ENCODE peak calls at places on chromosomes 3 and 15, in four cellular contexts. One of them, this sample, is unnamed.

GRCh38 chr3:87503901-87504498 is 227.6 kb upstream of the POU1F1 start:
- DNase-seq in endothelial cell of umbilical vein: peak; percentile 85
- DNase-seq in AG09309: peak; percentile 46
- DNase-seq in brain microvascular endothelial cell: peak; percentile 74
- DNase-seq in this sample: peak; percentile 21

GRCh38 chr3:178231645-178232044 is 304.6 kb upstream of the KCNMB2 start:
- DNase-seq in AG09309: no peak
- DNase-seq in brain microvascular endothelial cell: no peak
- DNase-seq in endothelial cell of umbilical vein: no peak
- DNase-seq in this sample: no peak

GRCh38 chr3:142276780-142277179 is 51.4 kb upstream of the GK5 start:
- DNase-seq in brain microvascular endothelial cell: peak; percentile 32
- DNase-seq in endothelial cell of umbilical vein: no peak
- DNase-seq in AG09309: peak; percentile 63
- DNase-seq in this sample: no peak

GRCh38 chr3:49647741-49648140 is 26.4 kb upstream of the APEH start:
- DNase-seq in brain microvascular endothelial cell: no peak
- DNase-seq in endothelial cell of umbilical vein: no peak
- DNase-seq in AG09309: no peak
- DNase-seq in this sample: no peak

GRCh38 chr15:42178056-42178455 is 21.6 kb upstream of the PLA2G4F start:
- DNase-seq in brain microvascular endothelial cell: no peak
- DNase-seq in endothelial cell of umbilical vein: no peak
- DNase-seq in AG09309: no peak
- DNase-seq in this sample: no peak

GRCh38 chr3:65687741-65688140 is 351.0 kb downstream of the MAGI1 start:
- DNase-seq in endothelial cell of umbilical vein: no peak
- DNase-seq in brain microvascular endothelial cell: no peak
- DNase-seq in AG09309: no peak
- DNase-seq in this sample: no peak

GRCh38 chr15:39232512-39232911 is 348.4 kb upstream of the THBS1 start:
- DNase-seq in endothelial cell of umbilical vein: no peak
- DNase-seq in brain microvascular endothelial cell: peak; percentile 87
- DNase-seq in AG09309: peak; percentile 84
- DNase-seq in this sample: peak; percentile 72

GRCh38 chr15:86016750-86017149 is 62.9 kb upstream of the AGBL1 start:
- DNase-seq in brain microvascular endothelial cell: no peak
- DNase-seq in endothelial cell of umbilical vein: no peak
- DNase-seq in AG09309: no peak
- DNase-seq in this sample: no peak

GRCh38 chr3:33982269-33982798 is 183.9 kb downstream of the PDCD6IP start:
- DNase-seq in brain microvascular endothelial cell: no peak
- DNase-seq in AG09309: no peak
- DNase-seq in endothelial cell of umbilical vein: no peak
- DNase-seq in this sample: no peak

GRCh38 chr15:90994417-90995311 is at the start of gene PRC1:
- DNase-seq in brain microvascular endothelial cell: peak; percentile 97
- DNase-seq in endothelial cell of umbilical vein: peak; percentile 99
- DNase-seq in AG09309: peak; percentile 85
- DNase-seq in this sample: peak; percentile 83

GRCh38 chr3:149080011-149080698 is 6.2 kb downstream of the HLTF start:
- DNase-seq in endothelial cell of umbilical vein: peak; percentile 57
- DNase-seq in brain microvascular endothelial cell: peak; percentile 20
- DNase-seq in AG09309: no peak
- DNase-seq in this sample: no peak

GRCh38 chr3:124019291-124019690 is 27.4 kb upstream of the ROPN1 start:
- DNase-seq in endothelial cell of umbilical vein: no peak
- DNase-seq in brain microvascular endothelial cell: no peak
- DNase-seq in AG09309: no peak
- DNase-seq in this sample: no peak

GRCh38 chr3:158918008-158918407 is 116.2 kb downstream of the MFSD1 start:
- DNase-seq in brain microvascular endothelial cell: peak; percentile 82
- DNase-seq in endothelial cell of umbilical vein: peak; percentile 83
- DNase-seq in AG09309: peak; percentile 79
- DNase-seq in this sample: peak; percentile 85
- TF ChIP-seq CTCF in brain microvascular endothelial cell: peak; percentile 93
- TF ChIP-seq CTCF in endothelial cell of umbilical vein: peak; percentile 84
- TF ChIP-seq CTCF in AG09309: peak; percentile 85
- TF ChIP-seq CTCF in this sample: peak; percentile 84

GRCh38 chr15:34708422-34708821 is 46.4 kb downstream of the GJD2 start:
- DNase-seq in endothelial cell of umbilical vein: peak; percentile 69
- DNase-seq in AG09309: no peak
- DNase-seq in brain microvascular endothelial cell: peak; percentile 20
- DNase-seq in this sample: no peak
- TF ChIP-seq CTCF in endothelial cell of umbilical vein: peak; percentile 64
- TF ChIP-seq CTCF in AG09309: peak; percentile 91
- TF ChIP-seq CTCF in brain microvascular endothelial cell: peak; percentile 86
- TF ChIP-seq CTCF in this sample: peak; percentile 89

DNA sequence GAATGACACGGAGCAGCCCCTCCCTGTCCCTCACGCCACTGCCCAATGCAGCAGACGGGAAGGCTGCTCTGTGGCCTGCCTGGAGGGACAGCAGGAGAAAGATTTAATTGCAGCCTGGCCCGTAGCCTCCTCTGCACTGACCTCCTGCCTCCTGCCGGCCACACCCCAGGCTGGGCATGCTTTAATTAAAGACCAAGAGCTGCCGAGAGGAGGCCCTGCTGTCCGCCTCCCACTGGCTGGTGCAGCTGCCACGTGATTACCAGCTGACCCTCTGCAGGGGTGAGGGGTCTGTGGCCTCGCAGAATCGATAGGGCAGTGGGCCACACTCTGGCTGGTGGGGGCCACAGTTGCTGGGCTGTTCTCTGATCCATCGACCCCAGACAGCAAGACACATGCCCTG is 100.2 kb upstream of the PRR23E start:
- DNase-seq in endothelial cell of umbilical vein: no peak
- DNase-seq in AG09309: no peak
- DNase-seq in brain microvascular endothelial cell: no peak
- DNase-seq in this sample: no peak
- TF ChIP-seq CTCF in endothelial cell of umbilical vein: no peak
- TF ChIP-seq CTCF in AG09309: no peak
- TF ChIP-seq CTCF in brain microvascular endothelial cell: no peak
- TF ChIP-seq CTCF in this sample: no peak

GRCh38 chr3:42898896-42899675 is 6.9 kb upstream of the ZNF662 start:
- DNase-seq in AG09309: no peak
- DNase-seq in brain microvascular endothelial cell: no peak
- DNase-seq in endothelial cell of umbilical vein: no peak
- DNase-seq in this sample: no peak
- TF ChIP-seq CTCF in AG09309: peak; percentile 16
- TF ChIP-seq CTCF in brain microvascular endothelial cell: no peak
- TF ChIP-seq CTCF in endothelial cell of umbilical vein: no peak
- TF ChIP-seq CTCF in this sample: no peak

GRCh38 chr3:100260081-100260684 is 609 bp upstream of the TBC1D23 start:
- DNase-seq in endothelial cell of umbilical vein: no peak
- DNase-seq in AG09309: no peak
- DNase-seq in brain microvascular endothelial cell: no peak
- DNase-seq in this sample: no peak
- TF ChIP-seq CTCF in endothelial cell of umbilical vein: no peak
- TF ChIP-seq CTCF in AG09309: no peak
- TF ChIP-seq CTCF in brain microvascular endothelial cell: peak; percentile 21
- TF ChIP-seq CTCF in this sample: no peak

GRCh38 chr3:79264892-79265291 is 502.9 kb downstream of the ROBO1 start:
- DNase-seq in endothelial cell of umbilical vein: no peak
- DNase-seq in AG09309: no peak
- DNase-seq in brain microvascular endothelial cell: no peak
- DNase-seq in this sample: no peak
- TF ChIP-seq CTCF in endothelial cell of umbilical vein: no peak
- TF ChIP-seq CTCF in AG09309: no peak
- TF ChIP-seq CTCF in brain microvascular endothelial cell: peak; percentile 3
- TF ChIP-seq CTCF in this sample: no peak

DNA sequence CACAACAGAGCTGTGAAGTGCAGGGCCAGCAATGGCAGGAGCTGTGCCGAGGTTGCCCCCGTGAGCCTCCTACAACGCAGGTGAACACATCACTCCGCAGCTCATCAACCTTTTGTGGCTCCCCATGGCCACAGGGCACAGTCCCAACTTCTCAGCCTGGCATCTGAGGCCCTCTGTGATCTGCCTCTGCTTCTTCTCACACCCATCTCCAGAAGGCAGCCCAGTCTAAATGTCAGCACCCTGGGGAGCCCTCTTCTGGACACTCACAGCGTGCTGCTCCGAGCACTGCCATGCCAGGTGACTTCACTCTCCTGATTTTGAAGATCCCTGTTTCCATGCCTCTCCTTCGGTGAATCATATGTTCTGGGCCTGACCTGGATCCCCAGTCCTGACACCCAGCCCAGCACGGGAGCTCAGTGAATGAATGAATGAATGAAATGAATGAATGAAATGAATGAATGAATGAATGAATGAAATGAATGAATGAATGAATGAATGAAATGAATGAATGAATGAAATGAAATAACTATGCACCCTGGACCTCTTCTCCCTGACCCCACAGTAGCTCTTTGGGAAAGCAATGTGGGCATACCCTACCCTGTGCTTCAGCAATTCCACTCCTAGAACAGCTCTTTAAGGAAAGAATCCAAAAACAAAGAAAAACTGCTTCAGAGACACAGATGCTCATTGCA is 17.9 kb upstream of the SKIC8 start:
- DNase-seq in brain microvascular endothelial cell: no peak
- DNase-seq in AG09309: no peak
- DNase-seq in endothelial cell of umbilical vein: no peak
- DNase-seq in this sample: no peak
- TF ChIP-seq CTCF in brain microvascular endothelial cell: peak; percentile 46
- TF ChIP-seq CTCF in AG09309: no peak
- TF ChIP-seq CTCF in endothelial cell of umbilical vein: no peak
- TF ChIP-seq CTCF in this sample: peak; percentile 11